ENCODE peak calls at places on chromosomes 7 and 10, in nine cellular contexts. J, I, C, R, E, Y, X, L and S are unnamed samples.

GRCh38 chr7:34339061-34339526 is 318.9 kb upstream of the NPSR1 start:
- DNase-seq in R (no peak), Y (no peak), X (no peak), E (no peak), C (no peak), I (no peak), L (no peak), J (no peak), S (no peak)

GRCh38 chr10:32189400-32190084 is 133.3 kb upstream of the KIF5B start:
- DNase-seq in I (no peak), Y (no peak), J (no peak), R (peak), E (no peak), L (no peak), C (no peak), X (no peak), S (no peak)

GRCh38 chr10:90872648-90873020 is 860 bp downstream of the RPP30 start:
- DNase-seq in R (no peak), I (peak), E (no peak), L (no peak), X (no peak), C (no peak), Y (no peak), J (no peak), S (no peak)

GRCh38 chr7:44138698-44139097 is 2.4 kb downstream of the MYL7 start:
- DNase-seq in C (no peak), X (no peak), E (no peak), I (no peak), Y (no peak), J (no peak), L (no peak), R (no peak), S (no peak)

GRCh38 chr7:30476401-30477145 is 2.0 kb downstream of the NOD1 start:
- DNase-seq in L (no peak), I (no peak), C (no peak), J (no peak), R (no peak), X (no peak), E (peak), Y (no peak), S (no peak)

GRCh38 chr10:116961305-116962251 is 43.4 kb downstream of the SHTN1 start:
- DNase-seq in R (no peak), C (no peak), X (no peak), J (no peak), E (peak), Y (no peak), I (no peak), L (no peak), S (no peak)

GRCh38 chr10:34049887-34050286 is 715.4 kb upstream of the NRP1 start:
- DNase-seq in X (no peak), Y (no peak), I (peak), L (no peak), J (no peak), R (no peak), E (no peak), C (no peak), S (no peak)

GRCh38 chr7:3154881-3155494 is 111.3 kb upstream of the CARD11 start:
- DNase-seq in I (peak), R (peak), Y (peak), E (peak), X (peak), L (no peak), C (peak), J (peak), S (peak)

GRCh38 chr7:66258409-66258808 is 53.3 kb downstream of the TPST1 start:
- DNase-seq in Y (no peak), E (no peak), C (no peak), R (no peak), J (no peak), X (no peak), L (no peak), I (no peak), S (no peak)

GRCh38 chr7:54860003-54860775 is 101.2 kb upstream of the SEC61G start:
- DNase-seq in C (no peak), E (no peak), Y (no peak), I (no peak), J (no peak), X (no peak), L (no peak), R (no peak), S (no peak)

GRCh38 chr10:5948999-5949759 is 28.2 kb downstream of the IL15RA start:
- DNase-seq in L (peak), Y (peak), X (no peak), R (peak), I (peak), E (peak), J (peak), C (no peak), S (peak)

GRCh38 chr7:18940577-18941134 is 176.8 kb downstream of the TWIST1 start:
- DNase-seq in I (no peak), L (no peak), R (no peak), Y (no peak), E (no peak), J (no peak), C (no peak), X (no peak), S (no peak)

GRCh38 chr7:142463401-142463850 is 205.6 kb upstream of the PRSS58 start:
- DNase-seq in X (no peak), E (no peak), L (no peak), R (no peak), Y (no peak), I (peak), J (no peak), C (no peak), S (no peak)

GRCh38 chr7:151923097-151923876 is 33.0 kb upstream of the GALNTL5 start:
- DNase-seq in L (no peak), Y (no peak), C (no peak), X (no peak), J (no peak), E (no peak), I (no peak), R (no peak), S (no peak)

GRCh38 chr10:125206618-125207017 is 46.3 kb upstream of the CTBP2 start:
- DNase-seq in X (no peak), C (no peak), J (no peak), R (no peak), L (no peak), I (no peak), Y (no peak), E (no peak), S (no peak)

GRCh38 chr10:132419631-132420468 is 22.9 kb downstream of the PWWP2B start:
- DNase-seq in Y (peak), E (no peak), R (no peak), C (no peak), L (no peak), X (no peak), I (no peak), J (no peak), S (no peak)

GRCh38 chr7:37901236-37901827 is 15.3 kb downstream of the SFRP4 start:
- DNase-seq in Y (no peak), R (peak), L (no peak), J (no peak), E (peak), X (no peak), I (no peak), C (no peak), S (no peak)